ENCODE peak calls at places on chromosomes 2 and 18, in six cellular contexts. One of them, this sample, is unnamed.

GRCh38 chr18:55488473-55488872 is 99.5 kb downstream of the TCF4 start:
- DNase-seq in stomach: no peak
- DNase-seq in adrenal gland: no peak
- DNase-seq in kidney epithelial cell: no peak
- DNase-seq in HL-60: no peak
- DNase-seq in pancreas: no peak
- DNase-seq in this sample: no peak

GRCh38 chr18:34595673-34596072 is 114.4 kb upstream of the DTNA start:
- DNase-seq in stomach: no peak
- DNase-seq in adrenal gland: peak
- DNase-seq in kidney epithelial cell: no peak
- DNase-seq in HL-60: no peak
- DNase-seq in pancreas: no peak
- DNase-seq in this sample: no peak

GRCh38 chr2:107932986-107933385 is 53.3 kb upstream of the SLC5A7 start:
- DNase-seq in stomach: no peak
- DNase-seq in adrenal gland: no peak
- DNase-seq in kidney epithelial cell: no peak
- DNase-seq in HL-60: no peak
- DNase-seq in pancreas: no peak
- DNase-seq in this sample: no peak

GRCh38 chr18:76619342-76620315 is 124.6 kb upstream of the ZNF516 start:
- DNase-seq in stomach: peak
- DNase-seq in adrenal gland: peak
- DNase-seq in kidney epithelial cell: peak
- DNase-seq in HL-60: peak
- DNase-seq in pancreas: peak
- DNase-seq in this sample: peak

GRCh38 chr18:49878567-49878966 is 65.2 kb upstream of the ACAA2 start:
- DNase-seq in stomach: no peak
- DNase-seq in adrenal gland: no peak
- DNase-seq in kidney epithelial cell: no peak
- DNase-seq in HL-60: no peak
- DNase-seq in pancreas: no peak
- DNase-seq in this sample: no peak

GRCh38 chr2:94986392-94986963 is 39.0 kb upstream of the MAL start:
- DNase-seq in stomach: peak
- DNase-seq in adrenal gland: peak
- DNase-seq in kidney epithelial cell: no peak
- DNase-seq in HL-60: peak
- DNase-seq in pancreas: no peak
- DNase-seq in this sample: no peak

GRCh38 chr2:17442334-17442733 is 75.9 kb downstream of the RAD51AP2 start:
- DNase-seq in stomach: no peak
- DNase-seq in adrenal gland: no peak
- DNase-seq in kidney epithelial cell: no peak
- DNase-seq in HL-60: no peak
- DNase-seq in pancreas: no peak
- DNase-seq in this sample: no peak

GRCh38 chr2:240998706-240999000 is 235 bp downstream of the SNED1 start:
- DNase-seq in stomach: no peak
- DNase-seq in adrenal gland: no peak
- DNase-seq in kidney epithelial cell: no peak
- DNase-seq in HL-60: no peak
- DNase-seq in pancreas: no peak
- DNase-seq in this sample: peak

GRCh38 chr18:55878224-55878623 is 290.2 kb upstream of the TCF4 start:
- DNase-seq in stomach: no peak
- DNase-seq in adrenal gland: no peak
- DNase-seq in kidney epithelial cell: no peak
- DNase-seq in HL-60: no peak
- DNase-seq in pancreas: no peak
- DNase-seq in this sample: no peak

GRCh38 chr18:77054606-77055428 is 77.8 kb downstream of the MBP start:
- DNase-seq in stomach: peak
- DNase-seq in adrenal gland: peak
- DNase-seq in kidney epithelial cell: no peak
- DNase-seq in HL-60: peak
- DNase-seq in pancreas: peak
- DNase-seq in this sample: peak

GRCh38 chr18:79353238-79353637 is 42.5 kb upstream of the NFATC1 start:
- DNase-seq in stomach: no peak
- DNase-seq in adrenal gland: no peak
- DNase-seq in kidney epithelial cell: no peak
- DNase-seq in HL-60: no peak
- DNase-seq in pancreas: no peak
- DNase-seq in this sample: no peak

GRCh38 chr2:42232024-42232423 is 62.9 kb downstream of the EML4 start:
- DNase-seq in stomach: no peak
- DNase-seq in adrenal gland: no peak
- DNase-seq in kidney epithelial cell: no peak
- DNase-seq in HL-60: no peak
- DNase-seq in pancreas: no peak
- DNase-seq in this sample: no peak

GRCh38 chr18:77030201-77030600 is 102.4 kb downstream of the MBP start:
- DNase-seq in stomach: no peak
- DNase-seq in adrenal gland: no peak
- DNase-seq in kidney epithelial cell: no peak
- DNase-seq in HL-60: no peak
- DNase-seq in pancreas: no peak
- DNase-seq in this sample: no peak

GRCh38 chr2:2187196-2187595 is 143.9 kb downstream of the MYT1L start:
- DNase-seq in stomach: no peak
- DNase-seq in adrenal gland: no peak
- DNase-seq in kidney epithelial cell: no peak
- DNase-seq in HL-60: no peak
- DNase-seq in pancreas: no peak
- DNase-seq in this sample: no peak

GRCh38 chr2:241991236-241991635 is 121.7 kb downstream of the RTP5 start:
- DNase-seq in stomach: no peak
- DNase-seq in adrenal gland: no peak
- DNase-seq in kidney epithelial cell: no peak
- DNase-seq in HL-60: no peak
- DNase-seq in pancreas: peak
- DNase-seq in this sample: no peak

GRCh38 chr2:190457256-190457655 is 49.1 kb downstream of the MFSD6 start:
- DNase-seq in stomach: no peak
- DNase-seq in adrenal gland: no peak
- DNase-seq in kidney epithelial cell: no peak
- DNase-seq in HL-60: no peak
- DNase-seq in pancreas: no peak
- DNase-seq in this sample: no peak

GRCh38 chr2:213157242-213157641 is 5.8 kb upstream of the IKZF2 start:
- DNase-seq in stomach: no peak
- DNase-seq in adrenal gland: no peak
- DNase-seq in kidney epithelial cell: no peak
- DNase-seq in HL-60: no peak
- DNase-seq in pancreas: no peak
- DNase-seq in this sample: no peak

GRCh38 chr2:109736177-109736827 is 57.8 kb upstream of the RGPD5 start:
- DNase-seq in stomach: peak
- DNase-seq in adrenal gland: peak
- DNase-seq in kidney epithelial cell: peak
- DNase-seq in HL-60: no peak
- DNase-seq in pancreas: no peak
- DNase-seq in this sample: no peak

GRCh38 chr2:73487112-73487657 is 101.5 kb downstream of the ALMS1 start:
- DNase-seq in stomach: no peak
- DNase-seq in adrenal gland: no peak
- DNase-seq in kidney epithelial cell: no peak
- DNase-seq in HL-60: no peak
- DNase-seq in pancreas: peak
- DNase-seq in this sample: no peak

DNA sequence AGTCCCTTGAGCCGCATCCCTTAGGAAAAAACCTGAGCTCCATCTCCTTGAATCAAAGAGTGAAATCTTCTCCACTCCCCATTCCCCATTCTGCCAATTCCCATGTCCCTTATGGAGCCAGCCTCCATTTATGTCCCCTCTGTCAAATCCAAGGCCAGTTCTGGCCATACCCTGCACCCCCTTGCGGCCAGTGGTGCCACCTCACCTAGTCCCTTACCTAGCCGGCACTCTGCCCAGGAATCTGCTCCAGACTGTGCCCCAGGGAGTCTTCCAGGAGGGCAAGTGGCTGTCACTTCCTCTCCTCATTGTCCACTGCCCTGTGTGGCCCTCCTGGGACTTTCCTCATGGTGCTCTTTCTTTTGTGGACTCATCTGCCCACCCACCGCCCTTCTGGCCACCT is 195.4 kb upstream of the RMP24 start:
- DNase-seq in stomach: no peak
- DNase-seq in adrenal gland: no peak
- DNase-seq in kidney epithelial cell: no peak
- DNase-seq in HL-60: no peak
- DNase-seq in pancreas: no peak
- DNase-seq in this sample: no peak
- TF ChIP-seq CTCF in stomach: no peak
- TF ChIP-seq CTCF in adrenal gland: no peak
- TF ChIP-seq CTCF in kidney epithelial cell: no peak
- TF ChIP-seq CTCF in HL-60: no peak
- TF ChIP-seq CTCF in pancreas: no peak
- TF ChIP-seq CTCF in this sample: no peak

GRCh38 chr2:229920011-229920781 is 1.6 kb downstream of the TRIP12 start:
- DNase-seq in stomach: no peak
- DNase-seq in adrenal gland: peak
- DNase-seq in kidney epithelial cell: no peak
- DNase-seq in HL-60: no peak
- DNase-seq in pancreas: no peak
- DNase-seq in this sample: no peak

GRCh38 chr2:229914182-229914581 is 7.6 kb downstream of the TRIP12 start:
- DNase-seq in stomach: no peak
- DNase-seq in adrenal gland: no peak
- DNase-seq in kidney epithelial cell: no peak
- DNase-seq in HL-60: no peak
- DNase-seq in pancreas: no peak
- DNase-seq in this sample: no peak

GRCh38 chr2:229921892-229922448 is at the start of gene TRIP12:
- DNase-seq in stomach: peak
- DNase-seq in adrenal gland: peak
- DNase-seq in kidney epithelial cell: peak
- DNase-seq in HL-60: peak
- DNase-seq in pancreas: peak
- DNase-seq in this sample: peak

GRCh38 chr2:229921101-229921891 is 513 bp downstream of the TRIP12 start:
- DNase-seq in stomach: peak
- DNase-seq in adrenal gland: peak
- DNase-seq in kidney epithelial cell: peak
- DNase-seq in HL-60: no peak
- DNase-seq in pancreas: peak
- DNase-seq in this sample: peak

DNA sequence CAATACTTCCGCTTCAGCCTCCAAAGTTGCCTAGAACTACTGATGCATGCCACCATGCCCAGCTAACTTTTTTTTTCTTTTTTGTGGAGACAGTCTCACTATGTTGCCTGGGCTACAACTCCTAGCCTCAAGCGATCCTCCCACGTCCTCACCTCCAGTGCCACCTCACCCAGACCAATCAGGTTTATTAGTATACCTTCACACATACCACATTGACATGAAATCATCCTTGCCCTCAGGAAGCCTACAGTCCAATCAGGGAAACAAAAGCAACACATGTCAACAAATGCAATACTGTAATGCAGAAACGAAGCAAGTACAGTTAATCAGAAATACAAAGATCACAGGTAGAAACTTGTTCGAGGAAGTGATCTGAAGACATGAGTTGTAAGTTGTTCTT is 4.0 kb downstream of the TRIP12 start:
- DNase-seq in stomach: no peak
- DNase-seq in adrenal gland: no peak
- DNase-seq in kidney epithelial cell: no peak
- DNase-seq in HL-60: no peak
- DNase-seq in pancreas: no peak
- DNase-seq in this sample: no peak
- TF ChIP-seq CTCF in stomach: no peak
- TF ChIP-seq CTCF in adrenal gland: no peak
- TF ChIP-seq CTCF in kidney epithelial cell: no peak
- TF ChIP-seq CTCF in HL-60: no peak
- TF ChIP-seq CTCF in pancreas: no peak
- TF ChIP-seq CTCF in this sample: no peak

DNA sequence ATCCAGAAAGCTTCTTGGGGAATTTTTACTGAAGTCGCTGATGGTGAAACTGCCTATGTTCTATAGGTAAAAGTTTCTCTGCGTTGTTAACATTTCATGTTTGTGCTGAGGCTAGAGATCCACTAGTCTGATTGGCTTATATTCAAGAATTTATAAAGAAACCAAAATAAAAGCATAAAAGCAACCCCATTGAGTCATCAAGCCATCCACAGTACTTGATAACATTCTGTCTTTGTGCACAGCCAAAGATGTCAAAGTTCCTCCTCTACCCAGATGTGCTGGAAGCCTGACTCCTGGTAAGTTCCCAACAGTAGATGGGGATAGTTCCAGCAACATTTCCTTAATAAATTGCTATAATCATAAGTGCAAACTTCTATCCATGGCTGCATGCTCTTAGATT is 107.8 kb downstream of the TANC1 start:
- DNase-seq in stomach: no peak
- DNase-seq in adrenal gland: no peak
- DNase-seq in kidney epithelial cell: no peak
- DNase-seq in HL-60: no peak
- DNase-seq in pancreas: no peak
- DNase-seq in this sample: no peak
- TF ChIP-seq CTCF in stomach: no peak
- TF ChIP-seq CTCF in adrenal gland: no peak
- TF ChIP-seq CTCF in kidney epithelial cell: no peak
- TF ChIP-seq CTCF in HL-60: no peak
- TF ChIP-seq CTCF in pancreas: no peak
- TF ChIP-seq CTCF in this sample: no peak

GRCh38 chr2:237433920-237434319 is 20.0 kb upstream of the COL6A3 start:
- DNase-seq in stomach: no peak
- DNase-seq in adrenal gland: no peak
- DNase-seq in kidney epithelial cell: no peak
- DNase-seq in HL-60: no peak
- DNase-seq in pancreas: no peak
- DNase-seq in this sample: no peak

GRCh38 chr2:237429761-237430160 is 15.8 kb upstream of the COL6A3 start:
- DNase-seq in stomach: no peak
- DNase-seq in adrenal gland: no peak
- DNase-seq in kidney epithelial cell: no peak
- DNase-seq in HL-60: no peak
- DNase-seq in pancreas: no peak
- DNase-seq in this sample: no peak

GRCh38 chr2:237432484-237433092 is 18.6 kb upstream of the COL6A3 start:
- DNase-seq in stomach: no peak
- DNase-seq in adrenal gland: no peak
- DNase-seq in kidney epithelial cell: peak
- DNase-seq in HL-60: no peak
- DNase-seq in pancreas: no peak
- DNase-seq in this sample: no peak

GRCh38 chr2:237431856-237432255 is 17.9 kb upstream of the COL6A3 start:
- DNase-seq in stomach: no peak
- DNase-seq in adrenal gland: no peak
- DNase-seq in kidney epithelial cell: no peak
- DNase-seq in HL-60: no peak
- DNase-seq in pancreas: no peak
- DNase-seq in this sample: no peak

DNA sequence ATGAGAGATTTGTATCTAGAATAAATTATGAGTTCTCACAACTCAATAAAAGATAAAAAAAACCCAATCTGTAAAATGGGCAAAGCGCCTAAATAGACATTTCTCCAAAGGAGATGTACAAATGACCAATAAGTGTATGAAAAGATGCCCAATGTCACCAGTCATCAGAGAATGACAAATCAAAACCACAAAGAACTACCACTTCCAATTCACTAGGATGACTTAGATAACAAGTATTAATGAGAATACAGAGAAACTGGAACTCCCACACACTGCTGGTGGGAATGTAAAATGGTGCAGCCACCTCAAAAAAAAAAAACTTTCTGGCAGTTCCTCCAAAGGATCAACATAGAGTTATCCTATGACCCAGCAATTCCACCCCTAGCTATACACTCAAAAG is 17.4 kb upstream of the COL6A3 start:
- DNase-seq in stomach: no peak
- DNase-seq in adrenal gland: no peak
- DNase-seq in kidney epithelial cell: no peak
- DNase-seq in HL-60: no peak
- DNase-seq in pancreas: no peak
- DNase-seq in this sample: no peak
- TF ChIP-seq CTCF in stomach: no peak
- TF ChIP-seq CTCF in adrenal gland: no peak
- TF ChIP-seq CTCF in kidney epithelial cell: no peak
- TF ChIP-seq CTCF in HL-60: no peak
- TF ChIP-seq CTCF in pancreas: no peak
- TF ChIP-seq CTCF in this sample: no peak